ENCODE peak calls at places on chromosomes 5 and 9, in ten cellular contexts. N is stimulated activated CD8-positive, alpha-beta memory T cell treated with anti-CD3 and anti-CD28 coated beads, Interleukin-4, amount 100 ng/mL, for 1 hour; X is CD4-positive, alpha-beta T cell; H is pancreas; U is activated CD4-positive, alpha-beta T cell treated with anti-CD3 and anti-CD28 coated beads, Interleukin-2, amount 50 U/mL, for 1 hour; P is mucosa of descending colon; D is HepG2; Q is stimulated activated naive CD4-positive, alpha-beta T cell treated with Interleukin-2 at 50 U/mL for 16 hours; F is substantia nigra; K is SW 1271. I is an unnamed sample.

GRCh38 chr9:137172907-137173794 is 1.3 kb upstream of the TMEM210 start:
- DNase-seq in H (no peak), K (no peak), D (no peak), Q (no peak), X (no peak), U (no peak), P (no peak), N (no peak), F (peak), I (no peak)

GRCh38 chr9:126933334-126933980 is 18.9 kb downstream of the RALGPS1 start:
- DNase-seq in P (no peak), X (no peak), Q (no peak), K (no peak), N (no peak), F (no peak), D (no peak), U (no peak), H (no peak), I (no peak)

GRCh38 chr9:129318121-129319075 is 140.3 kb upstream of the IER5L start:
- DNase-seq in H (no peak), X (no peak), U (no peak), Q (no peak), D (peak), F (peak), P (no peak), N (no peak), K (no peak), I (no peak)

GRCh38 chr9:35257986-35258664 is 96.3 kb downstream of the UNC13B start:
- DNase-seq in D (peak), U (no peak), H (no peak), Q (no peak), P (no peak), K (no peak), N (no peak), F (no peak), X (no peak), I (peak)

GRCh38 chr5:14373685-14374084 is 207.9 kb upstream of the OTULINL start:
- DNase-seq in F (no peak), N (no peak), D (peak), U (no peak), H (peak), X (no peak), K (no peak), P (no peak), Q (no peak), I (no peak)

GRCh38 chr5:159362190-159362589 is 31.9 kb upstream of the IL12B start:
- DNase-seq in K (no peak), F (no peak), H (no peak), P (no peak), N (no peak), Q (no peak), X (no peak), D (no peak), U (no peak), I (no peak)

GRCh38 chr5:2142456-2142954 is 259.8 kb upstream of the IRX4 start:
- DNase-seq in U (no peak), D (no peak), Q (no peak), X (no peak), K (no peak), H (no peak), P (no peak), F (no peak), N (no peak), I (no peak)

GRCh38 chr5:78533356-78533755 is 115.2 kb downstream of the LHFPL2 start:
- DNase-seq in F (no peak), Q (no peak), U (no peak), P (no peak), H (no peak), N (no peak), X (no peak), D (peak), K (no peak), I (no peak)

I was measured in HuH-7.